ENCODE peak calls at places on chromosomes 12 and 14, in six cellular contexts. R is lower leg skin, E is COR-L47, P is heart left ventricle, S is HFF-Myc, K is GM23338. M is an unnamed sample.

GRCh38 chr14:67239582-67239981 is 1.7 kb upstream of the PALS1 start:
- DNase-seq in P (no peak), E (no peak), R (no peak), K (no peak), S (no peak), M (no peak)

GRCh38 chr14:44778562-44778961 is 183.2 kb downstream of the KLHL28 start:
- DNase-seq in E (no peak), P (no peak), R (no peak), S (no peak), K (peak; percentile 22), M (peak; percentile 93)

GRCh38 chr14:81268016-81268416 is 47.3 kb upstream of the GTF2A1 start:
- DNase-seq in P (no peak), K (peak; percentile 33), S (no peak), R (no peak), E (no peak), M (peak; percentile 2)

GRCh38 chr12:84785951-84786350 is 126.6 kb downstream of the SLC6A15 start:
- DNase-seq in K (no peak), P (no peak), S (no peak), R (no peak), E (no peak), M (no peak)

GRCh38 chr14:28773917-28774691 is 7.5 kb downstream of the FOXG1 start:
- DNase-seq in P (no peak), E (peak; percentile 96), S (no peak), R (no peak), K (peak; percentile 94), M (peak; percentile 64)

GRCh38 chr12:81080431-81080983 is 2.6 kb downstream of the ACSS3 start:
- DNase-seq in E (no peak), K (no peak), S (no peak), R (no peak), P (no peak), M (peak; percentile 20)

GRCh38 chr12:117820216-117820907 is 148.4 kb downstream of the KSR2 start:
- DNase-seq in K (no peak), S (no peak), R (no peak), P (no peak), E (no peak), M (no peak)

GRCh38 chr12:94941440-94941862 is 62.0 kb downstream of the NDUFA12 start:
- DNase-seq in P (peak; percentile 70), K (no peak), S (no peak), E (no peak), R (no peak), M (peak; percentile 86)

GRCh38 chr14:93042968-93043940 is 72.5 kb downstream of the ITPK1 start:
- DNase-seq in R (peak; percentile 90), K (no peak), S (peak; percentile 41), P (peak; percentile 77), E (no peak), M (peak; percentile 83)

GRCh38 chr14:56273151-56273550 is 154.9 kb downstream of the PELI2 start:
- DNase-seq in E (no peak), S (no peak), K (no peak), P (no peak), R (no peak), M (peak; percentile 48)

GRCh38 chr12:89059061-89059460 is 293.2 kb downstream of the DUSP6 start:
- DNase-seq in S (no peak), K (no peak), P (no peak), E (no peak), R (no peak), M (no peak)

GRCh38 chr14:99174920-99175319 is 97.1 kb downstream of the BCL11B start:
- DNase-seq in K (peak; percentile 30), E (no peak), S (no peak), R (no peak), P (no peak), M (no peak)

GRCh38 chr12:81815611-81816010 is 56.5 kb upstream of the PPFIA2 start:
- DNase-seq in S (no peak), E (no peak), K (no peak), P (no peak), R (no peak), M (no peak)

GRCh38 chr12:18242380-18243089 is 18.8 kb upstream of the PIK3C2G start:
- DNase-seq in R (no peak), P (no peak), S (no peak), K (no peak), E (no peak), M (no peak)

GRCh38 chr12:40137252-40137651 is 31.4 kb upstream of the SLC2A13 start:
- DNase-seq in S (no peak), P (no peak), R (no peak), K (no peak), E (no peak), M (peak; percentile 18)

GRCh38 chr12:26987634-26988424 is 26.4 kb downstream of the TM7SF3 start:
- DNase-seq in P (no peak), R (no peak), K (no peak), E (no peak), S (peak; percentile 9), M (peak; percentile 29)

GRCh38 chr12:2163172-2163927 is 110.6 kb downstream of the CACNA1C start:
- DNase-seq in K (no peak), S (no peak), P (peak; percentile 91), R (peak; percentile 91), E (no peak), M (peak; percentile 96)

GRCh38 chr12:114655934-114656697 is 27.9 kb downstream of the TBX3 start:
- DNase-seq in E (no peak), K (no peak), P (no peak), S (no peak), R (no peak), M (peak; percentile 90)

GRCh38 chr12:130805635-130806034 is 33.4 kb downstream of the STX2 start:
- DNase-seq in K (no peak), E (no peak), P (no peak), R (no peak), S (no peak), M (no peak)

GRCh38 chr12:1418144-1418543 is 176.2 kb downstream of the FBXL14 start:
- DNase-seq in R (no peak), S (no peak), E (no peak), K (no peak), P (no peak), M (no peak)

GRCh38 chr12:12715459-12716150 is 1.6 kb upstream of the CDKN1B start:
- DNase-seq in S (no peak), R (no peak), P (no peak), E (no peak), K (no peak), M (no peak)

GRCh38 chr12:33710548-33710947 is 270.9 kb upstream of the SYT10 start:
- DNase-seq in E (no peak), P (no peak), R (no peak), S (no peak), K (no peak), M (no peak)

GRCh38 chr12:56152132-56152755 is at the start of gene MYL6B:
- DNase-seq in R (peak; percentile 99), K (peak; percentile 97), P (peak; percentile 96), S (peak; percentile 75), E (peak; percentile 87), M (peak; percentile 89)

GRCh38 chr14:93749081-93749430 is 39.2 kb downstream of the PRIMA1 start:
- DNase-seq in K (no peak), R (no peak), E (no peak), S (no peak), P (no peak), M (no peak)

GRCh38 chr12:93571854-93572711 is at the start of gene SOCS2:
- DNase-seq in E (peak; percentile 20), P (peak; percentile 73), S (no peak), K (peak; percentile 77), R (no peak), M (peak; percentile 19)

GRCh38 chr12:56160160-56160763 is 2.1 kb downstream of the MYL6 start:
- DNase-seq in S (no peak), P (no peak), R (no peak), E (no peak), K (peak; percentile 59), M (peak; percentile 64)

GRCh38 chr14:42944284-42944683 is 1337.6 kb downstream of the LRFN5 start:
- DNase-seq in P (no peak), R (no peak), K (no peak), S (no peak), E (no peak), M (peak; percentile 45)

GRCh38 chr12:124805876-124806668 is 57.6 kb downstream of the SCARB1 start:
- DNase-seq in S (no peak), K (no peak), E (no peak), R (no peak), P (no peak), M (no peak)

GRCh38 chr12:12984119-12984518 is 15.9 kb downstream of the HEBP1 start:
- DNase-seq in E (no peak), P (no peak), S (no peak), R (no peak), K (no peak), M (no peak)

GRCh38 chr14:31510222-31510621 is 22.4 kb upstream of the GPR33 start:
- DNase-seq in E (peak; percentile 27), P (no peak), K (peak; percentile 46), R (no peak), S (no peak), M (peak; percentile 33)

GRCh38 chr14:93002851-93003298 is 79.9 kb downstream of the CHGA start:
- DNase-seq in K (no peak), P (no peak), E (no peak), S (no peak), R (no peak), M (no peak)

GRCh38 chr12:19846561-19846960 is 407.3 kb downstream of the AEBP2 start:
- DNase-seq in R (no peak), K (no peak), E (no peak), S (no peak), P (no peak), M (peak; percentile 84)

GRCh38 chr14:64645220-64645891 is 58.9 kb upstream of the PLEKHG3 start:
- DNase-seq in P (no peak), S (peak; percentile 97), E (no peak), R (peak; percentile 73), K (peak; percentile 97), M (peak; percentile 92)

GRCh38 chr12:75783093-75783877 is 248.3 kb downstream of the PHLDA1 start:
- DNase-seq in S (no peak), K (no peak), E (no peak), R (no peak), P (no peak), M (no peak)

M was measured in fibroblast of pulmonary artery.